ENCODE peak calls at places on chromosomes 6 and 20, in eight cellular contexts. K, C, Z, T, W, E, S and H are unnamed samples.

GRCh38 chr6:125262026-125263013 is 39.4 kb downstream of the HDDC2 start:
- DNase-seq in W (no peak), E (no peak), K (no peak), Z (no peak), S (no peak), T (no peak), C (no peak), H (no peak)

GRCh38 chr20:45347936-45348809 is at the start of gene SDC4:
- DNase-seq in K (peak; percentile 87), S (no peak), W (peak; percentile 78), Z (peak; percentile 84), E (peak; percentile 85), T (peak; percentile 80), C (no peak), H (peak; percentile 91)

GRCh38 chr6:144635051-144635450 is 349.9 kb downstream of the UTRN start:
- DNase-seq in Z (no peak), E (no peak), S (no peak), C (peak; percentile 35), K (no peak), W (no peak), T (no peak), H (no peak)

GRCh38 chr6:79313254-79313653 is 78.8 kb upstream of the HMGN3 start:
- DNase-seq in W (no peak), C (no peak), S (no peak), K (no peak), Z (no peak), E (no peak), T (no peak), H (no peak)

GRCh38 chr6:101544286-101544685 is 150.8 kb downstream of the GRIK2 start:
- DNase-seq in W (no peak), Z (no peak), S (no peak), T (no peak), E (no peak), K (no peak), C (no peak), H (no peak)

GRCh38 chr6:29839917-29840316 is 12.3 kb downstream of the HLA-G start:
- DNase-seq in Z (no peak), C (no peak), K (no peak), T (no peak), E (no peak), W (no peak), S (no peak), H (no peak)

GRCh38 chr6:155041781-155042279 is 46.7 kb downstream of the TIAM2 start:
- DNase-seq in Z (no peak), K (no peak), T (no peak), C (no peak), W (no peak), S (no peak), E (no peak), H (no peak)

GRCh38 chr20:3732327-3733118 is at the start of gene HSPA12B:
- DNase-seq in W (no peak), E (peak; percentile 87), K (peak; percentile 83), C (no peak), Z (no peak), T (no peak), S (no peak), H (no peak)

GRCh38 chr20:57716202-57716601 is 6.4 kb upstream of the PMEPA1 start:
- DNase-seq in Z (no peak), T (no peak), W (no peak), K (no peak), S (no peak), C (no peak), E (no peak), H (no peak)

GRCh38 chr20:63495771-63496403 is 3.0 kb downstream of the EEF1A2 start:
- DNase-seq in S (no peak), Z (no peak), W (peak; percentile 71), C (peak; percentile 49), E (peak; percentile 90), T (peak; percentile 79), K (peak; percentile 81), H (peak; percentile 81)

GRCh38 chr6:7166410-7167293 is 58.9 kb downstream of the RREB1 start:
- DNase-seq in S (no peak), E (no peak), C (no peak), Z (no peak), T (no peak), W (peak; percentile 54), K (peak; percentile 82), H (no peak)

GRCh38 chr6:152669894-152670293 is 27.8 kb upstream of the MYCT1 start:
- DNase-seq in S (no peak), Z (no peak), T (no peak), C (peak; percentile 5), W (no peak), E (peak; percentile 27), K (no peak), H (no peak)
- TF ChIP-seq EP300 in S (no peak), Z (no peak), T (no peak), C (no peak), W (no peak), E (no peak), K (no peak), H (no peak)

GRCh38 chr20:7935027-7935551 is 5.2 kb downstream of the HAO1 start:
- DNase-seq in K (no peak), T (no peak), E (no peak), S (peak; percentile 3), W (no peak), C (no peak), Z (no peak), H (no peak)
- H3K27me3 ChIP-seq in K (no peaks in the 10 kb centered on the region), T (no peaks in the 10 kb centered on the region), E (peaks cover 9% of the 10 kb centered on the region), S (no peaks in the 10 kb centered on the region), W (no peaks in the 10 kb centered on the region), C (no peaks in the 10 kb centered on the region), Z (no peaks in the 10 kb centered on the region), H (no peaks in the 10 kb centered on the region)

GRCh38 chr6:36123270-36124139 is 6.8 kb upstream of the MAPK13 start:
- DNase-seq in E (peak; percentile 89), Z (peak; percentile 89), W (peak; percentile 90), K (peak; percentile 94), T (peak; percentile 86), C (peak; percentile 83), S (no peak), H (peak; percentile 91)
- TF ChIP-seq EP300 in E (no peak), Z (no peak), W (no peak), K (peak; percentile 40), T (no peak), C (no peak), S (peak; percentile 26), H (no peak)

GRCh38 chr20:61712632-61713031 is 353.0 kb downstream of the TAF4 start:
- DNase-seq in S (no peak), K (no peak), W (no peak), T (no peak), C (no peak), E (no peak), Z (no peak), H (no peak)
- H3K27me3 ChIP-seq in S (no peaks in the 10 kb centered on the region), K (no peaks in the 10 kb centered on the region), W (no peaks in the 10 kb centered on the region), T (peaks cover 42% of the 10 kb centered on the region), C (peaks cover 14% of the 10 kb centered on the region), E (no peaks in the 10 kb centered on the region), Z (peaks cover 6% of the 10 kb centered on the region), H (no peaks in the 10 kb centered on the region)

GRCh38 chr20:13017883-13018535 is 9.2 kb downstream of the SPTLC3 start:
- DNase-seq in S (no peak), Z (no peak), K (no peak), W (no peak), T (no peak), C (no peak), E (no peak), H (no peak)
- TF ChIP-seq EP300 in S (no peak), Z (no peak), K (no peak), W (no peak), T (no peak), C (no peak), E (no peak), H (no peak)

GRCh38 chr20:12891643-12892042 is 117.1 kb upstream of the SPTLC3 start:
- DNase-seq in Z (no peak), C (no peak), E (peak; percentile 1), T (no peak), W (no peak), K (no peak), S (no peak), H (no peak)

GRCh38 chr20:12883507-12883885 is 125.3 kb upstream of the SPTLC3 start:
- DNase-seq in E (no peak), S (no peak), C (no peak), W (no peak), T (no peak), K (no peak), Z (no peak), H (no peak)

GRCh38 chr20:12882832-12883506 is 125.8 kb upstream of the SPTLC3 start:
- DNase-seq in E (no peak), S (no peak), C (no peak), Z (no peak), W (no peak), T (no peak), K (no peak), H (no peak)

DNA sequence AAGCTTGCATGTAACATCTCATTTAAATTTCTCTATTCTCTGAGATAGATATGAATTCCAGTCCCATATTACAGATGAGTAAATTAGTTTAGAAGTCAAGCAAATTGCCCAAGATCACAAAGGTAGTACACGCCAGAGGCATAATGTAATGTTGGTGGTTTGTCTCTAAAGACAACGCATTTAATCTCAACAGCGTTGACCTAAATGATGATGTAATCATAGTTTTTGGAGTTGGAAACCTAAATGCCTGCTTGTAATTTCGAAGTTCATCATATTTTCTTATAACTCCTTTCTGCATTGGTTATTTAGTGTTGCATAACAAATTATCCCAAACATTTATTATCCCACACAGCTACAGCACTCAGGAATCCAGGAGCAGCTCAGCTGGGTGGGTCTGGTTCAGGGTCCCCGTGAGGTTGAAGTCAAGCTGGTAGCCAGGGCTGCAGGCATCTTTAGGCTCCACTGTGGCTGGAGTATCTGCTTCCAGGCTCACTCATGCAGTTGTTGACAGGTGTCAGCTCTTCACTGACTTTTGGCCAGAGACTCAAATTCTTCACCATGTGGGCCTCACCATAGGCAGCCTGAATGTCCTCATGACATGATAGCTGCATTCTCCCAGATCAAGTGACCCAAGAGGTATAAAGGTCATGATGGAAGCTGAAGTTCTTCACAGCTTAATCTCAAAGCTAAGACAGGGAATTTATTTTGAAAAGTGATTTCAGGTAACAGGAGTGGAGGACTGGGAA is 122.0 kb upstream of the SPTLC3 start:
- DNase-seq in K (no peak), C (no peak), Z (no peak), W (no peak), E (no peak), T (no peak), S (no peak), H (no peak)
- H3K27me3 ChIP-seq in K (no peaks in the 10 kb centered on the region), C (peaks cover 6% of the 10 kb centered on the region), Z (no peaks in the 10 kb centered on the region), W (no peaks in the 10 kb centered on the region), E (no peaks in the 10 kb centered on the region), T (no peaks in the 10 kb centered on the region), S (no peaks in the 10 kb centered on the region), H (no peaks in the 10 kb centered on the region)

GRCh38 chr6:41222513-41222912 is 5.6 kb upstream of the TREML4 start:
- DNase-seq in C (no peak), K (no peak), Z (no peak), E (no peak), S (no peak), T (no peak), W (no peak), H (no peak)
- TF ChIP-seq EP300 in C (no peak), K (no peak), Z (no peak), E (no peak), S (no peak), T (no peak), W (no peak), H (no peak)